ENCODE peak calls at places on chromosomes 13 and 19, in eight cellular contexts. D is SK-N-SH, U is OCI-LY7, N is MM.1S, X is GM23248, H is hepatocyte, T is neural progenitor cell, I is GM23338. G is an unnamed sample.

GRCh38 chr19:14719162-14719561 is 29.3 kb downstream of the ZNF333 start:
- DNase-seq in D (no peak), T (no peak), U (no peak), I (no peak), N (no peak), H (no peak), X (no peak), G (no peak)

GRCh38 chr19:16336571-16336970 is 11.9 kb downstream of the KLF2 start:
- DNase-seq in U (no peak), D (no peak), I (no peak), H (no peak), X (peak), N (no peak), T (no peak), G (no peak)

GRCh38 chr13:18996221-18996620 is 185.4 kb downstream of the TUBA3C start:
- DNase-seq in I (no peak), N (no peak), T (no peak), D (no peak), U (no peak), H (no peak), X (no peak), G (no peak)

GRCh38 chr19:18060472-18060871 is 26.3 kb downstream of the IL12RB1 start:
- DNase-seq in X (no peak), T (no peak), N (no peak), I (peak), D (peak), U (no peak), H (no peak), G (no peak)

GRCh38 chr13:101570410-101570809 is 117.9 kb downstream of the ITGBL1 start:
- DNase-seq in U (no peak), T (no peak), N (peak), X (peak), H (no peak), D (no peak), I (no peak), G (peak)

GRCh38 chr13:51267581-51267980 is 45.4 kb downstream of the FAM124A start:
- DNase-seq in D (no peak), X (no peak), H (no peak), I (peak), T (peak), U (no peak), N (no peak), G (no peak)

GRCh38 chr19:23065306-23065705 is 51.5 kb upstream of the ZNF730 start:
- DNase-seq in T (no peak), I (no peak), N (no peak), H (no peak), X (no peak), U (no peak), D (no peak), G (no peak)

GRCh38 chr19:58479736-58480480 is 3.8 kb downstream of the ZNF446 start:
- DNase-seq in T (no peak), D (no peak), I (no peak), H (no peak), N (no peak), U (no peak), X (no peak), G (no peak)

GRCh38 chr19:40613669-40614594 is 12.8 kb downstream of the LTBP4 start:
- DNase-seq in U (peak), N (peak), H (peak), D (no peak), I (peak), X (peak), T (peak), G (no peak)

GRCh38 chr19:34255546-34255945 is 1.2 kb downstream of the GARRE1 start:
- DNase-seq in I (no peak), U (no peak), N (no peak), T (no peak), H (no peak), X (no peak), D (no peak), G (no peak)

GRCh38 chr13:80084086-80084676 is 256.7 kb downstream of the SPRY2 start:
- DNase-seq in I (peak), D (no peak), X (peak), T (no peak), U (no peak), N (no peak), H (peak), G (peak)

GRCh38 chr13:21898990-21899389 is 228.1 kb downstream of the FGF9 start:
- DNase-seq in H (peak), I (peak), X (no peak), U (no peak), N (no peak), D (no peak), T (no peak), G (no peak)

GRCh38 chr19:41511628-41512027 is 64.3 kb upstream of the CEACAM21 start:
- DNase-seq in H (no peak), N (no peak), X (no peak), I (no peak), T (no peak), U (no peak), D (no peak), G (no peak)

GRCh38 chr19:23972161-23972560 is 57.5 kb downstream of the ZNF726 start:
- DNase-seq in N (no peak), U (no peak), X (no peak), D (peak), T (no peak), I (no peak), H (no peak), G (no peak)

GRCh38 chr19:14023404-14024235 is 4.3 kb upstream of the RLN3 start:
- DNase-seq in U (no peak), N (no peak), I (peak), T (peak), H (peak), X (peak), D (peak), G (peak)

GRCh38 chr19:38919837-38920528 is 8.0 kb upstream of the CCER2 start:
- DNase-seq in N (no peak), U (no peak), H (no peak), X (no peak), D (peak), I (no peak), T (no peak), G (no peak)

GRCh38 chr19:28701491-28701890 is 511.5 kb downstream of the UQCRFS1 start:
- DNase-seq in I (no peak), U (no peak), N (no peak), X (peak), H (no peak), D (no peak), T (no peak), G (peak)

GRCh38 chr13:42007844-42008243 is 40.6 kb upstream of the DGKH start:
- DNase-seq in U (no peak), H (no peak), T (no peak), X (peak), D (no peak), I (no peak), N (no peak), G (peak)

GRCh38 chr19:38869160-38869835 is 8.8 kb downstream of the RINL start:
- DNase-seq in D (peak), X (no peak), N (no peak), H (no peak), T (no peak), I (peak), U (peak), G (no peak)

GRCh38 chr13:31200636-31200970 is 828 bp downstream of the B3GLCT start:
- DNase-seq in U (peak), T (peak), D (no peak), H (peak), I (peak), X (no peak), N (peak), G (peak)

GRCh38 chr13:21541980-21542379 is 62.0 kb downstream of the MICU2 start:
- DNase-seq in T (no peak), N (no peak), D (no peak), X (no peak), I (no peak), U (peak), H (no peak), G (no peak)

GRCh38 chr19:56301152-56301551 is 13.5 kb downstream of the ZSCAN5A start:
- DNase-seq in I (peak), N (no peak), T (no peak), D (no peak), H (no peak), U (no peak), X (peak), G (peak)

GRCh38 chr13:27283906-27284523 is 13.4 kb downstream of the RASL11A start:
- DNase-seq in I (no peak), X (peak), N (no peak), H (no peak), T (no peak), U (peak), D (peak), G (peak)

GRCh38 chr13:98994896-98995295 is 17.0 kb upstream of the DOCK9 start:
- DNase-seq in U (peak), D (no peak), X (no peak), T (no peak), I (no peak), N (no peak), H (no peak), G (no peak)

GRCh38 chr19:48681127-48681470 is 8.3 kb upstream of the NTN5 start:
- DNase-seq in X (peak), I (no peak), U (no peak), N (no peak), T (no peak), D (no peak), H (no peak), G (no peak)

GRCh38 chr19:35055715-35056179 is 14.2 kb downstream of the HPN start:
- DNase-seq in N (peak), U (peak), D (no peak), T (peak), H (peak), X (no peak), I (peak), G (peak)

GRCh38 chr19:57611113-57611512 is 2.9 kb upstream of the ZNF134 start:
- DNase-seq in N (no peak), X (no peak), H (no peak), T (no peak), D (no peak), I (no peak), U (no peak), G (no peak)

GRCh38 chr19:19223636-19224035 is 11.9 kb downstream of the NCAN start:
- DNase-seq in T (no peak), H (no peak), N (no peak), U (no peak), D (no peak), X (no peak), I (no peak), G (no peak)

GRCh38 chr19:48616041-48616436 is 1.2 kb upstream of the FAM83E start:
- DNase-seq in I (no peak), T (no peak), N (no peak), X (no peak), U (no peak), D (no peak), H (peak), G (no peak)

GRCh38 chr13:32426191-32426980 is 1.5 kb downstream of the N4BP2L1 start:
- DNase-seq in T (no peak), D (no peak), I (no peak), U (peak), N (peak), H (no peak), X (peak), G (no peak)
- TF ChIP-seq EZH2phosphoT487 in T (no peak), D (no peak), I (no peak), U (no peak), N (no peak), H (no peak), X (no peak), G (no peak)

GRCh38 chr19:2902590-2903218 is 2.0 kb downstream of the ZNF57 start:
- DNase-seq in H (peak), I (no peak), X (peak), T (no peak), D (no peak), N (no peak), U (no peak), G (no peak)

GRCh38 chr19:2905918-2906519 is 5.3 kb downstream of the ZNF57 start:
- DNase-seq in H (no peak), N (no peak), T (no peak), I (no peak), D (no peak), X (no peak), U (no peak), G (no peak)

GRCh38 chr19:2896694-2897093 is 4.0 kb upstream of the ZNF57 start:
- DNase-seq in X (no peak), H (no peak), T (no peak), D (no peak), U (no peak), N (no peak), I (no peak), G (no peak)

DNA sequence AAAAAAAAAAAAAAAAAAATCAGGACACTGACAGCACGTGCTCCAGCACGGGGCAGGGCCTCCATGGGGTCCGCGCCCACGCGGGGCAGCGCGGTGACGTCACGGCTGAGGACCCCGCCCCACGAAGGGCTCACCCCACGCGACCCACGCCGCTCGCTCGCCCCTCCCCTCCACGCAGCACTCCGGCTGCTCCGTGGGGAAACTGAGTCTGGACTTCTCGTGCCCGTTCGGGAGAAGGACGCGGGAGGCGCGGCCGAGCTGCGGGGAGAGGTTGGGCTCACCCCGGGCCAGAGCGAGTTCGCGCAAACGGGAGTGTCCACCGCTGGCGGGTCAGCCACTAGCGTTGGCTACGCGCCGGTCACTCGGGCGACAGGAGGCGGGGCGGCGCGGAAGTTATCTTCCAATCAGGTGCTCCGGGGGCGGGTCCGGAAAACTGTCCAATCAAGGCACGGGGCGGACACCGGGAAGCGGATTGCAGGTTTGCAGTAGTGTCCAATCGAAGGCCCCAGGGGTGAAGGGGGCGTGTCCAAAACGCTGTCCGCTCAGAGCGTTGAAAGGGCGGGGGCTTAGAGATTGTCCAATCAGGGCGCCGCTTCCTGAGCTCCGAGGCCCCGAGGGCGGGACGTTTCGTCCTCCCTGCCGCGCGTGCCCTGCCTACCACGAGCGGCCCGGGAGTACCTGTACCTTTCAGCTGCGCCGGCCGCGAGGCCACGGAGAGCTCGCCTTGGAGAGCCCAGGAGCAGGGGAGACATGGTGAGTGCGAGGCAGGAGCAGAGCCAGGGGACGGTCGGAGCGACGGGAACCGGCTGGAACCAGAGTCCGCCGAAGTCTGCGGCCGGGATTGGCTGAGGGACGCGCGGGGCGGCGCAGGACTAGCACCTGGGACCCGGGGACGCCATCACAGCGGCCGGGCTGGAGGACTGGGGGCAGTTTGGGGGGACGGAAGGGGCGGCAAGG is at the start of gene ZNF57:
- DNase-seq in H (peak), X (peak), D (peak), U (peak), T (peak), I (peak), N (no peak), G (peak)
- H3K27ac ChIP-seq in H (peak), X (peak), D (peak), U (peak), T (no peak), I (no peak), N (no peak), G (no peak)

GRCh38 chr13:107422421-107422820 is 792.9 kb downstream of the LIG4 start:
- DNase-seq in N (no peak), X (no peak), D (no peak), T (no peak), U (no peak), I (no peak), H (no peak), G (no peak)

GRCh38 chr13:107421951-107422350 is 793.4 kb downstream of the LIG4 start:
- DNase-seq in D (no peak), U (no peak), H (no peak), N (no peak), X (peak), T (no peak), I (no peak), G (no peak)

GRCh38 chr13:107427531-107427930 is 787.8 kb downstream of the LIG4 start:
- DNase-seq in H (no peak), U (no peak), I (no peak), T (no peak), X (no peak), D (no peak), N (no peak), G (no peak)
- H3K4me2 ChIP-seq in H (no peak), U (no peak), I (no peak), T (no peak), X (no peak), D (no peak), N (no peak), G (no peak)

GRCh38 chr19:12789098-12789903 is 2.0 kb upstream of the JUNB start:
- DNase-seq in N (peak), T (peak), D (no peak), X (peak), H (no peak), U (no peak), I (peak), G (peak)
- TF ChIP-seq EZH2phosphoT487 in N (no peak), T (no peak), D (no peak), X (no peak), H (no peak), U (no peak), I (no peak), G (no peak)

GRCh38 chr13:110820311-110820710 is 94.6 kb downstream of the ANKRD10 start:
- DNase-seq in I (no peak), N (no peak), U (no peak), H (no peak), D (no peak), X (no peak), T (peak), G (no peak)
- H3K27ac ChIP-seq in I (no peak), N (no peak), U (no peak), H (no peak), D (no peak), X (no peak), T (no peak), G (no peak)

DNA sequence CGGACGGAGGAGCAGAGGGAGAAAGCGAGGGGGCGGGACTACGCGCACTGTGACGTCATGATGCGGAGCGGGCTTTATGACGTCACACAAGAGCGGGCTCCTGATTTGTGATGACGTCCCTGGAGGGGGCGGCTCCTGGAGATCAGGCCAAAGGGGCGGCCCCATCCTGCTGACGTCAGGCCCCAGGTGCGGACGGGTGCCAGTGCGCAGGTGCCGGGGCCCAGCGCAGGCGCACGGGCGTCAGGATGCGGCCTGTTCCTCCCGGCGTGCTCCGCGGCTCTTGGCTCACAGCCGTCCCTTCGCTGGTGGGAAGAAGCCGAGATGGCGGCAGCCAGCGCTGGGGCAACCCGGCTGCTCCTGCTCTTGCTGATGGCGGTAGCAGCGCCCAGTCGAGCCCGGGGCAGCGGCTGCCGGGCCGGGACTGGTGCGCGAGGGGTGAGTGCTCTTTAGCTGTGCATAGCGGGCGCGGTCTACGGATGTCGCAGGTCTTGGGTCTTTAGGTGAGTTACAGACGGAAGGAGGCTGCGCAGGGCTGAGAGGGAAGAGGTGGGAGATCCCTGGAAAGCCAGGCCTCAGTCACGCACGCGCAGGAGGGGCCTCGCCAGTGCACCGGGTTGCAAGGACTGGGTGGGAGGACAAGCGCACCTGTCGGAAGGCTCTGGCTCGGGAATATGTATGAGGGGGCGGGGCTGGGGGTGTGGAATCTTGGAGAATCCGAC is at the start of the genes EMC10 and GARIN5A:
- DNase-seq in U (peak), H (peak), X (peak), D (peak), I (peak), T (peak), N (peak), G (peak)
- H3K4me2 ChIP-seq in U (peak), H (peak), X (peak), D (peak), I (peak), T (peak), N (peak), G (peak)

DNA sequence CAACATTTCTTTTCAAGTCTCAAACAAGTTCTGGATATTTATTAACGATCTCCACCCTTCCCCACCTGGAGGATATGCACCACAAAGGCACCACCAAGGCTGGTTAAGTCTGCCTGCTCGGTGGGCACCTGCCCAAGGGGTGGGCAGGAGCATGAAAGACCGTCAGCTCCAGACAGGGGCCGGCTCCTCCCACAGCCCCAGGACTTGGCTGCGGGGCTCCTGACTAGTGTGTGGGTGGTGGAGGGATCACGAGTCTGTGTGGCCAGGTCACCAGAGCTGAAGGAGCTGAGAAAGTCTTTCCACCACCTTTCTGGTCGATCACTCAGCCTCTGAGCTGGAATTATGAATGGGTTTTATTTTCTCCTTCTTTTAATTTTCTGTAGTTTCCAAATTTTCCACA is 7.8 kb downstream of the SLC7A1 start:
- DNase-seq in I (no peak), N (no peak), H (no peak), T (no peak), U (no peak), X (peak), D (no peak), G (no peak)
- TF ChIP-seq EZH2phosphoT487 in I (no peak), N (no peak), H (no peak), T (no peak), U (no peak), X (no peak), D (no peak), G (no peak)

DNA sequence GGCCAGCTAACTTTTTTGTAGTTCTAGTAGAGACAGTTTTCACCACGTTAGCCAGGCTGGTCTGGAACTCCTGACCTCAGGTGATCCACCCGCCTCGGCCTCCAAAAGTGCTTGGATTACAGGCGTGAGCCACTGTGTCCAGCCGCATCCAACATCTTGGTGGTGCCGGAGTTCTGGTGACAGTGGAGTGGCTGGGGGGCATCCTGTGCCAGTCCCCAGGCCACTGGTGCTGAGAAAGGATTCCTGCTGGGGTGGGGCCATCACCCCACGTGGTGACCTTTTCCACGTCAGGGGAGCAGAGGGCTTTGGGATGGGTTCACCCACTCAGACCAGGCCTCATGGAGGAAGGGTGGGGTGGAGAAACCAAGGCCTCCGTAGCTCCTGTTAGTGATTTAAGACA is 12.8 kb upstream of the TUBB4A start:
- DNase-seq in D (no peak), I (no peak), N (no peak), T (no peak), X (no peak), H (no peak), U (no peak), G (no peak)
- H3K27ac ChIP-seq in D (no peak), I (no peak), N (no peak), T (no peak), X (no peak), H (no peak), U (no peak), G (no peak)

GRCh38 chr13:97221989-97222700 is at the start of gene MBNL2:
- DNase-seq in I (peak), H (peak), U (peak), N (peak), D (peak), X (peak), T (peak), G (peak)

GRCh38 chr13:97221491-97221890 is 642 bp upstream of the MBNL2 start:
- DNase-seq in I (no peak), U (no peak), N (no peak), D (no peak), H (no peak), T (no peak), X (no peak), G (no peak)

GRCh38 chr13:97219226-97219625 is 2.9 kb upstream of the MBNL2 start:
- DNase-seq in U (no peak), H (no peak), T (no peak), X (no peak), D (no peak), N (no peak), I (no peak), G (no peak)

GRCh38 chr13:97220151-97220900 is 1.8 kb upstream of the MBNL2 start:
- DNase-seq in U (no peak), H (no peak), D (no peak), X (no peak), I (no peak), T (no peak), N (no peak), G (peak)

GRCh38 chr13:97221046-97221445 is 1.1 kb upstream of the MBNL2 start:
- DNase-seq in H (no peak), X (no peak), I (no peak), N (no peak), T (no peak), D (no peak), U (no peak), G (no peak)
- H3K4me2 ChIP-seq in H (peak), X (no peak), I (no peak), N (no peak), T (no peak), D (peak), U (no peak), G (peak)

G was measured in PC-3.